ENCODE peak calls at places on chromosomes 11 and 22, in six cellular contexts. One of them, this sample, is unnamed.

GRCh38 chr11:117300301-117300700 is 9.2 kb downstream of the BACE1-AS start:
- DNase-seq in amygdala: peak; percentile 27
- DNase-seq in fibroblast of mammary gland: peak; percentile 15
- DNase-seq in heart right ventricle: peak; percentile 34
- DNase-seq in NCI-H510A: no peak
- DNase-seq in amniotic stem cell: no peak
- DNase-seq in this sample: peak; percentile 54

GRCh38 chr11:76628408-76628947 is 42.1 kb downstream of the LRRC32 start:
- DNase-seq in NCI-H510A: no peak
- DNase-seq in fibroblast of mammary gland: no peak
- DNase-seq in amygdala: no peak
- DNase-seq in heart right ventricle: no peak
- DNase-seq in amniotic stem cell: no peak
- DNase-seq in this sample: no peak

GRCh38 chr11:35584321-35584720 is 33.9 kb upstream of the FJX1 start:
- DNase-seq in fibroblast of mammary gland: peak; percentile 92
- DNase-seq in NCI-H510A: no peak
- DNase-seq in heart right ventricle: no peak
- DNase-seq in amygdala: no peak
- DNase-seq in amniotic stem cell: no peak
- DNase-seq in this sample: no peak

GRCh38 chr22:46612904-46613605 is 7.1 kb upstream of the GRAMD4 start:
- DNase-seq in amygdala: no peak
- DNase-seq in amniotic stem cell: no peak
- DNase-seq in NCI-H510A: no peak
- DNase-seq in heart right ventricle: no peak
- DNase-seq in fibroblast of mammary gland: no peak
- DNase-seq in this sample: no peak

GRCh38 chr11:3058753-3059664 is 1.8 kb upstream of the CARS1 start:
- DNase-seq in amniotic stem cell: peak; percentile 87
- DNase-seq in amygdala: no peak
- DNase-seq in fibroblast of mammary gland: peak; percentile 92
- DNase-seq in heart right ventricle: no peak
- DNase-seq in NCI-H510A: no peak
- DNase-seq in this sample: no peak

GRCh38 chr22:16975155-16975885 is 32.7 kb downstream of the GAB4 start:
- DNase-seq in heart right ventricle: no peak
- DNase-seq in amygdala: no peak
- DNase-seq in NCI-H510A: no peak
- DNase-seq in amniotic stem cell: no peak
- DNase-seq in fibroblast of mammary gland: no peak
- DNase-seq in this sample: no peak

GRCh38 chr11:73170140-73170539 is 28.0 kb upstream of the FCHSD2 start:
- DNase-seq in amygdala: no peak
- DNase-seq in heart right ventricle: no peak
- DNase-seq in amniotic stem cell: no peak
- DNase-seq in NCI-H510A: no peak
- DNase-seq in fibroblast of mammary gland: no peak
- DNase-seq in this sample: no peak

GRCh38 chr11:117295438-117296137 is 4.4 kb downstream of the BACE1-AS start:
- DNase-seq in heart right ventricle: no peak
- DNase-seq in amniotic stem cell: no peak
- DNase-seq in fibroblast of mammary gland: no peak
- DNase-seq in NCI-H510A: no peak
- DNase-seq in amygdala: peak; percentile 44
- DNase-seq in this sample: peak; percentile 95

GRCh38 chr11:108693852-108694251 is 29.0 kb downstream of the DDX10 start:
- DNase-seq in NCI-H510A: no peak
- DNase-seq in amniotic stem cell: no peak
- DNase-seq in fibroblast of mammary gland: peak; percentile 86
- DNase-seq in heart right ventricle: no peak
- DNase-seq in amygdala: no peak
- DNase-seq in this sample: no peak

GRCh38 chr11:12249590-12250260 is 127.6 kb upstream of the PARVA start:
- DNase-seq in fibroblast of mammary gland: no peak
- DNase-seq in NCI-H510A: peak; percentile 85
- DNase-seq in amniotic stem cell: no peak
- DNase-seq in heart right ventricle: no peak
- DNase-seq in amygdala: no peak
- DNase-seq in this sample: no peak

GRCh38 chr11:86717817-86718501 is 45.5 kb upstream of the ME3 start:
- DNase-seq in amygdala: no peak
- DNase-seq in NCI-H510A: no peak
- DNase-seq in amniotic stem cell: no peak
- DNase-seq in heart right ventricle: no peak
- DNase-seq in fibroblast of mammary gland: no peak
- DNase-seq in this sample: no peak

GRCh38 chr11:103824116-103824515 is 212.3 kb upstream of the DDI1 start:
- DNase-seq in fibroblast of mammary gland: no peak
- DNase-seq in heart right ventricle: no peak
- DNase-seq in NCI-H510A: no peak
- DNase-seq in amniotic stem cell: no peak
- DNase-seq in amygdala: no peak
- DNase-seq in this sample: no peak

GRCh38 chr11:24723231-24723630 is 226.4 kb downstream of the LUZP2 start:
- DNase-seq in NCI-H510A: no peak
- DNase-seq in fibroblast of mammary gland: no peak
- DNase-seq in amygdala: no peak
- DNase-seq in amniotic stem cell: no peak
- DNase-seq in heart right ventricle: no peak
- DNase-seq in this sample: no peak

GRCh38 chr22:43479962-43480361 is 68.1 kb downstream of the MPPED1 start:
- DNase-seq in amygdala: no peak
- DNase-seq in amniotic stem cell: no peak
- DNase-seq in fibroblast of mammary gland: no peak
- DNase-seq in NCI-H510A: no peak
- DNase-seq in heart right ventricle: no peak
- DNase-seq in this sample: no peak

GRCh38 chr22:20024225-20025087 is 3.5 kb downstream of the TANGO2 start:
- DNase-seq in NCI-H510A: no peak
- DNase-seq in amygdala: no peak
- DNase-seq in fibroblast of mammary gland: no peak
- DNase-seq in heart right ventricle: peak; percentile 42
- DNase-seq in amniotic stem cell: no peak
- DNase-seq in this sample: no peak

GRCh38 chr22:38173156-38173906 is 8.3 kb downstream of the PLA2G6 start:
- DNase-seq in amniotic stem cell: no peak
- DNase-seq in fibroblast of mammary gland: no peak
- DNase-seq in heart right ventricle: no peak
- DNase-seq in amygdala: no peak
- DNase-seq in NCI-H510A: no peak
- DNase-seq in this sample: no peak

GRCh38 chr11:45041556-45041955 is 90.9 kb upstream of the TP53I11 start:
- DNase-seq in amygdala: no peak
- DNase-seq in fibroblast of mammary gland: no peak
- DNase-seq in NCI-H510A: no peak
- DNase-seq in amniotic stem cell: no peak
- DNase-seq in heart right ventricle: no peak
- DNase-seq in this sample: no peak

This sample was measured in globus pallidus.